ENCODE peak calls at places on chromosomes 3 and 15, in eight cellular contexts. I is GM13976; C is Right ventricle myocardium superior; F is endothelial cell of umbilical vein; R is ureter; S is anterior cingulate cortex; Z is activated T-helper 1 cell treated with anti-CD3 and anti-CD28 coated beads, Interleukin-2, amount 50 U/mL, for 16 hours; K is iPS DF 19.7. P is an unnamed sample.

GRCh38 chr15:64009798-64010241 is 36.5 kb downstream of the DAPK2 start:
- DNase-seq in I (no peak), C (no peak), F (no peak), R (no peak), S (no peak), Z (peak; percentile 23), K (no peak), P (no peak)

GRCh38 chr3:36924748-36925521 is 19.9 kb downstream of the TRANK1 start:
- DNase-seq in I (no peak), C (no peak), F (no peak), R (no peak), S (no peak), Z (no peak), K (no peak), P (no peak)

GRCh38 chr3:174548841-174549623 is 310.1 kb upstream of the NAALADL2 start:
- DNase-seq in I (no peak), C (no peak), F (no peak), R (no peak), S (no peak), Z (no peak), K (no peak), P (no peak)

GRCh38 chr3:107222927-107223326 is 154.3 kb upstream of the CCDC54 start:
- DNase-seq in I (no peak), C (no peak), F (peak; percentile 72), R (no peak), S (no peak), Z (no peak), K (no peak), P (no peak)

GRCh38 chr15:87871130-87871737 is 385.3 kb downstream of the NTRK3 start:
- DNase-seq in I (no peak), C (no peak), F (no peak), R (no peak), S (no peak), Z (no peak), K (no peak), P (no peak)

GRCh38 chr3:144187531-144188230 is 216.1 kb downstream of the DIPK2A start:
- DNase-seq in I (no peak), C (no peak), F (no peak), R (no peak), S (no peak), Z (no peak), K (no peak), P (no peak)

GRCh38 chr3:50210510-50211367 is 5.7 kb downstream of the SLC38A3 start:
- DNase-seq in I (no peak), C (no peak), F (no peak), R (no peak), S (no peak), Z (no peak), K (no peak), P (no peak)

GRCh38 chr3:81799403-81799802 is 38.0 kb upstream of the GBE1 start:
- DNase-seq in I (no peak), C (no peak), F (no peak), R (no peak), S (no peak), Z (no peak), K (no peak), P (no peak)

GRCh38 chr3:170553788-170554620 is 31.9 kb downstream of the SLC7A14 start:
- DNase-seq in I (no peak), C (no peak), F (peak; percentile 25), R (no peak), S (no peak), Z (no peak), K (no peak), P (no peak)

GRCh38 chr15:90076716-90077115 is 25.6 kb downstream of the IDH2 start:
- DNase-seq in I (no peak), C (no peak), F (no peak), R (no peak), S (no peak), Z (no peak), K (no peak), P (no peak)

GRCh38 chr3:28334552-28334951 is 14.0 kb upstream of the ZCWPW2 start:
- DNase-seq in I (no peak), C (no peak), F (no peak), R (no peak), S (no peak), Z (no peak), K (no peak), P (no peak)

GRCh38 chr15:58852347-58852746 is 81.1 kb downstream of the SLTM start:
- DNase-seq in I (no peak), C (no peak), F (no peak), R (no peak), S (no peak), Z (no peak), K (no peak), P (no peak)

P was measured in mucosa of descending colon.